ENCODE peak calls at places on chromosomes 7 and 10, in nine cellular contexts. U is HuH-7.5, N is AG09309, A is hepatocyte, R is iris pigment epithelial cell, L is tibial nerve, Q is NCI-H748 treated with DMSO at 0.1 percent for 48 hours, H is T-helper 1 cell, T is GM20000. Z is an unnamed sample.

GRCh38 chr7:133912916-133913697 is 214.0 kb upstream of the LRGUK start:
- DNase-seq in U (no peak), N (no peak), A (no peak), R (peak), L (no peak), Q (no peak), H (no peak), T (no peak), Z (no peak)

GRCh38 chr10:91198781-91199180 is 21.7 kb upstream of the PCGF5 start:
- DNase-seq in U (no peak), N (peak), A (peak), R (peak), L (peak), Q (no peak), H (no peak), T (peak), Z (no peak)

GRCh38 chr10:15363031-15363430 is 8.1 kb downstream of the FAM171A1 start:
- DNase-seq in U (no peak), N (no peak), A (no peak), R (peak), L (no peak), Q (no peak), H (no peak), T (no peak), Z (no peak)

GRCh38 chr10:4581929-4582328 is 244.1 kb upstream of the AKR1E2 start:
- DNase-seq in U (no peak), N (no peak), A (no peak), R (no peak), L (no peak), Q (no peak), H (no peak), T (no peak), Z (no peak)

GRCh38 chr7:117143580-117143979 is 179.3 kb downstream of the WNT2 start:
- DNase-seq in U (no peak), N (no peak), A (no peak), R (peak), L (no peak), Q (no peak), H (no peak), T (no peak), Z (no peak)

GRCh38 chr7:74306737-74307469 is 17.7 kb downstream of the CLIP2 start:
- DNase-seq in U (no peak), N (peak), A (no peak), R (peak), L (no peak), Q (no peak), H (no peak), T (peak), Z (no peak)

GRCh38 chr7:69114374-69114773 is 483.9 kb upstream of the AUTS2 start:
- DNase-seq in U (no peak), N (no peak), A (no peak), R (no peak), L (no peak), Q (no peak), H (no peak), T (no peak), Z (no peak)

GRCh38 chr7:80131675-80132435 is 2.8 kb upstream of the GNAI1 start:
- DNase-seq in U (no peak), N (no peak), A (no peak), R (peak), L (no peak), Q (no peak), H (no peak), T (no peak), Z (no peak)

GRCh38 chr10:129725482-129725881 is 238.6 kb downstream of the EBF3 start:
- DNase-seq in U (no peak), N (no peak), A (no peak), R (no peak), L (no peak), Q (no peak), H (no peak), T (no peak), Z (no peak)

GRCh38 chr7:81414411-81414810 is 355.4 kb downstream of the HGF start:
- DNase-seq in U (no peak), N (no peak), A (no peak), R (peak), L (no peak), Q (no peak), H (no peak), T (no peak), Z (no peak)

GRCh38 chr7:12571691-12572090 is 1.2 kb downstream of the SCIN start:
- DNase-seq in U (no peak), N (no peak), A (no peak), R (no peak), L (no peak), Q (peak), H (no peak), T (no peak), Z (no peak)

GRCh38 chr10:91201213-91201996 is 19.1 kb upstream of the PCGF5 start:
- DNase-seq in U (no peak), N (no peak), A (no peak), R (no peak), L (no peak), Q (no peak), H (no peak), T (no peak), Z (no peak)

GRCh38 chr10:80199828-80200227 is 5.5 kb downstream of the ANXA11 start:
- DNase-seq in U (no peak), N (peak), A (peak), R (peak), L (peak), Q (no peak), H (no peak), T (no peak), Z (peak)

GRCh38 chr10:113029055-113029440 is 79.0 kb downstream of the TCF7L2 start:
- DNase-seq in U (no peak), N (no peak), A (no peak), R (no peak), L (no peak), Q (no peak), H (no peak), T (no peak), Z (no peak)

GRCh38 chr10:133422223-133422820 is 2.1 kb downstream of the SPRN start:
- DNase-seq in U (no peak), N (no peak), A (no peak), R (no peak), L (no peak), Q (no peak), H (no peak), T (no peak), Z (no peak)

GRCh38 chr7:50664461-50664922 is 99.3 kb upstream of the DDC start:
- DNase-seq in U (no peak), N (peak), A (no peak), R (peak), L (no peak), Q (no peak), H (no peak), T (peak), Z (no peak)

GRCh38 chr7:156777364-156778069 is 115.5 kb downstream of the LMBR1 start:
- DNase-seq in U (no peak), N (no peak), A (no peak), R (peak), L (no peak), Q (no peak), H (no peak), T (no peak), Z (no peak)

GRCh38 chr7:27784399-27785053 is 44.6 kb downstream of the TAX1BP1 start:
- DNase-seq in U (peak), N (no peak), A (peak), R (peak), L (peak), Q (no peak), H (no peak), T (peak), Z (no peak)

GRCh38 chr7:3915337-3915865 is 614.3 kb downstream of the SDK1 start:
- DNase-seq in U (no peak), N (no peak), A (no peak), R (no peak), L (no peak), Q (no peak), H (no peak), T (no peak), Z (no peak)

GRCh38 chr10:69684020-69684980 is 54.3 kb downstream of the FAM241B start:
- DNase-seq in U (no peak), N (no peak), A (peak), R (peak), L (peak), Q (no peak), H (no peak), T (no peak), Z (no peak)

GRCh38 chr7:43583424-43584199 is 704 bp downstream of the STK17A start:
- DNase-seq in U (peak), N (no peak), A (peak), R (no peak), L (peak), Q (peak), H (peak), T (no peak), Z (peak)

GRCh38 chr7:93894966-93895650 is 4.6 kb upstream of the TFPI2 start:
- DNase-seq in U (no peak), N (no peak), A (no peak), R (no peak), L (no peak), Q (no peak), H (no peak), T (no peak), Z (no peak)

GRCh38 chr7:102432476-102433318 is 678 bp upstream of the ORAI2 start:
- DNase-seq in U (no peak), N (no peak), A (no peak), R (no peak), L (no peak), Q (no peak), H (no peak), T (no peak), Z (no peak)

GRCh38 chr7:92953657-92954056 is 117.3 kb upstream of the CDK6 start:
- DNase-seq in U (no peak), N (no peak), A (peak), R (peak), L (no peak), Q (no peak), H (no peak), T (no peak), Z (no peak)

GRCh38 chr10:22548343-22548742 is 166.0 kb downstream of the PIP4K2A start:
- DNase-seq in U (no peak), N (no peak), A (no peak), R (no peak), L (no peak), Q (no peak), H (no peak), T (no peak), Z (no peak)

GRCh38 chr10:12154516-12154915 is 25.0 kb downstream of the SEC61A2 start:
- DNase-seq in U (no peak), N (no peak), A (no peak), R (no peak), L (no peak), Q (no peak), H (no peak), T (no peak), Z (no peak)

GRCh38 chr10:56269181-56269580 is 91.9 kb downstream of the ZWINT start:
- DNase-seq in U (no peak), N (no peak), A (no peak), R (no peak), L (no peak), Q (no peak), H (no peak), T (no peak), Z (no peak)

GRCh38 chr7:137970263-137970975 is 31.5 kb downstream of the CREB3L2 start:
- DNase-seq in U (no peak), N (peak), A (peak), R (peak), L (no peak), Q (no peak), H (no peak), T (no peak), Z (no peak)

GRCh38 chr7:16271990-16272665 is 149.2 kb downstream of the CRPPA start:
- DNase-seq in U (no peak), N (no peak), A (no peak), R (peak), L (no peak), Q (no peak), H (no peak), T (no peak), Z (no peak)

GRCh38 chr10:49791100-49791499 is 29.0 kb upstream of the OGDHL start:
- DNase-seq in U (no peak), N (no peak), A (no peak), R (no peak), L (no peak), Q (no peak), H (no peak), T (no peak), Z (no peak)

GRCh38 chr7:95794917-95795515 is 22.7 kb downstream of the DYNC1I1 start:
- DNase-seq in U (no peak), N (no peak), A (peak), R (peak), L (no peak), Q (peak), H (no peak), T (no peak), Z (no peak)

GRCh38 chr10:30586828-30587227 is 42.7 kb downstream of the LYZL2 start:
- DNase-seq in U (no peak), N (no peak), A (no peak), R (no peak), L (no peak), Q (no peak), H (no peak), T (no peak), Z (no peak)

GRCh38 chr10:21487416-21488180 is 37.9 kb downstream of the SKIDA1 start:
- DNase-seq in U (no peak), N (no peak), A (no peak), R (no peak), L (no peak), Q (no peak), H (no peak), T (no peak), Z (no peak)

GRCh38 chr7:135748770-135749169 is at the start of gene FAM180A:
- DNase-seq in U (no peak), N (peak), A (no peak), R (no peak), L (peak), Q (no peak), H (no peak), T (no peak), Z (no peak)